ENCODE peak calls at places on chromosomes 11 and 22, in nine cellular contexts. C, V, T, A, Q, I, Y, E and F are unnamed samples.

GRCh38 chr22:44486538-44486937 is 11.5 kb downstream of the RTL6 start:
- DNase-seq in T (peak), E (no peak), Q (peak), I (no peak), V (no peak), Y (no peak), C (no peak), A (no peak), F (no peak)

GRCh38 chr22:23313791-23314567 is 133.7 kb downstream of the BCR start:
- DNase-seq in I (no peak), A (no peak), T (no peak), E (no peak), C (no peak), Y (no peak), V (no peak), Q (no peak), F (no peak)

GRCh38 chr11:87324817-87325489 is 287.2 kb downstream of the TMEM135 start:
- DNase-seq in Y (no peak), C (no peak), A (no peak), V (no peak), Q (no peak), I (no peak), T (no peak), E (no peak), F (no peak)

GRCh38 chr11:15849265-15849664 is 507.1 kb downstream of the SOX6 start:
- DNase-seq in E (no peak), V (no peak), T (no peak), Q (no peak), I (no peak), C (no peak), A (no peak), Y (no peak), F (no peak)

GRCh38 chr22:33737662-33738061 is 182.6 kb downstream of the LARGE1 start:
- DNase-seq in Q (no peak), I (no peak), C (no peak), E (no peak), A (no peak), T (no peak), Y (no peak), V (no peak), F (no peak)

GRCh38 chr22:44753189-44754042 is 1.0 kb downstream of the ARHGAP8 start:
- DNase-seq in T (no peak), C (no peak), V (peak), Y (no peak), I (peak), E (no peak), Q (no peak), A (no peak), F (no peak)

GRCh38 chr11:111911563-111912401 is at the start of gene CRYAB:
- DNase-seq in I (peak), Y (no peak), A (no peak), Q (peak), E (no peak), T (no peak), C (peak), V (peak), F (peak)

GRCh38 chr22:46933526-46933925 is 171.1 kb downstream of the TBC1D22A start:
- DNase-seq in C (no peak), I (no peak), V (no peak), A (no peak), T (no peak), Y (no peak), Q (no peak), E (no peak), F (no peak)

GRCh38 chr22:38338772-38339379 is 21.6 kb upstream of the CSNK1E start:
- DNase-seq in Y (no peak), E (no peak), A (no peak), V (no peak), Q (no peak), C (peak), T (no peak), I (no peak), F (no peak)